ENCODE peak calls at places on chromosomes 1 and 21, in four cellular contexts. One of them, this sample, is unnamed. For H3K36me3, the result is how much of the 10 kb centered on the place peaks cover.

GRCh38 chr1:33088119-33088906 is 7.4 kb downstream of the AZIN2 start:
- DNase-seq in SJSA1: peak
- DNase-seq in effector memory CD4-positive, alpha-beta T cell: no peak
- DNase-seq in psoas muscle: no peak
- DNase-seq in this sample: no peak

GRCh38 chr1:225500589-225501192 is 72.9 kb upstream of the LBR start:
- DNase-seq in SJSA1: no peak
- DNase-seq in effector memory CD4-positive, alpha-beta T cell: no peak
- DNase-seq in psoas muscle: no peak
- DNase-seq in this sample: no peak

GRCh38 chr1:6819641-6820040 is 34.4 kb downstream of the CAMTA1 start:
- DNase-seq in SJSA1: no peak
- DNase-seq in effector memory CD4-positive, alpha-beta T cell: no peak
- DNase-seq in psoas muscle: no peak
- DNase-seq in this sample: no peak

GRCh38 chr1:64940026-64940425 is 26.3 kb downstream of the JAK1 start:
- DNase-seq in SJSA1: no peak
- DNase-seq in effector memory CD4-positive, alpha-beta T cell: no peak
- DNase-seq in psoas muscle: no peak
- DNase-seq in this sample: no peak

GRCh38 chr1:159091547-159092397 is 15.2 kb upstream of the AIM2 start:
- DNase-seq in SJSA1: no peak
- DNase-seq in effector memory CD4-positive, alpha-beta T cell: no peak
- DNase-seq in psoas muscle: no peak
- DNase-seq in this sample: no peak

GRCh38 chr1:15424146-15424667 is 14.0 kb upstream of the CTRC start:
- DNase-seq in SJSA1: no peak
- DNase-seq in effector memory CD4-positive, alpha-beta T cell: no peak
- DNase-seq in psoas muscle: no peak
- DNase-seq in this sample: no peak

GRCh38 chr1:178501705-178502329 is 5.1 kb upstream of the CLEC20A start:
- DNase-seq in SJSA1: peak
- DNase-seq in effector memory CD4-positive, alpha-beta T cell: no peak
- DNase-seq in psoas muscle: peak
- DNase-seq in this sample: peak

GRCh38 chr1:226697608-226698544 is 41.2 kb downstream of the ITPKB start:
- DNase-seq in SJSA1: no peak
- DNase-seq in effector memory CD4-positive, alpha-beta T cell: no peak
- DNase-seq in psoas muscle: no peak
- DNase-seq in this sample: no peak

GRCh38 chr1:210373878-210374599 is 45.3 kb downstream of the HHAT start:
- DNase-seq in SJSA1: peak
- DNase-seq in effector memory CD4-positive, alpha-beta T cell: peak
- DNase-seq in psoas muscle: no peak
- DNase-seq in this sample: no peak

GRCh38 chr1:2592672-2593071 is 6.1 kb downstream of the PRXL2B start:
- DNase-seq in SJSA1: no peak
- DNase-seq in effector memory CD4-positive, alpha-beta T cell: no peak
- DNase-seq in psoas muscle: no peak
- DNase-seq in this sample: peak

GRCh38 chr1:32898958-32899357 is 2.2 kb downstream of the TMEM54 start:
- DNase-seq in SJSA1: no peak
- DNase-seq in effector memory CD4-positive, alpha-beta T cell: no peak
- DNase-seq in psoas muscle: no peak
- DNase-seq in this sample: no peak

GRCh38 chr1:195053478-195053877 is 1554.8 kb downstream of the KCNT2 start:
- DNase-seq in SJSA1: no peak
- DNase-seq in effector memory CD4-positive, alpha-beta T cell: no peak
- DNase-seq in psoas muscle: no peak
- DNase-seq in this sample: no peak

GRCh38 chr1:170668301-170668789 is 4.4 kb downstream of the PRRX1 start:
- DNase-seq in SJSA1: no peak
- DNase-seq in effector memory CD4-positive, alpha-beta T cell: no peak
- DNase-seq in psoas muscle: peak
- DNase-seq in this sample: no peak

GRCh38 chr1:218823291-218823900 is 350.3 kb upstream of the LYPLAL1 start:
- DNase-seq in SJSA1: no peak
- DNase-seq in effector memory CD4-positive, alpha-beta T cell: no peak
- DNase-seq in psoas muscle: no peak
- DNase-seq in this sample: no peak

GRCh38 chr1:234957330-234958065 is 171.1 kb downstream of the TOMM20 start:
- DNase-seq in SJSA1: peak
- DNase-seq in effector memory CD4-positive, alpha-beta T cell: no peak
- DNase-seq in psoas muscle: no peak
- DNase-seq in this sample: no peak

GRCh38 chr1:235018720-235019444 is 109.8 kb downstream of the TOMM20 start:
- DNase-seq in SJSA1: no peak
- DNase-seq in effector memory CD4-positive, alpha-beta T cell: no peak
- DNase-seq in psoas muscle: no peak
- DNase-seq in this sample: no peak

GRCh38 chr1:75792091-75792490 is 4.6 kb upstream of the MSH4 start:
- DNase-seq in SJSA1: no peak
- DNase-seq in effector memory CD4-positive, alpha-beta T cell: no peak
- DNase-seq in psoas muscle: no peak
- DNase-seq in this sample: no peak
- H3K36me3 ChIP-seq in SJSA1: half or more
- H3K36me3 ChIP-seq in effector memory CD4-positive, alpha-beta T cell: half or more
- H3K36me3 ChIP-seq in psoas muscle: half or more
- H3K36me3 ChIP-seq in this sample: half or more

GRCh38 chr21:32311621-32312020 is 13.0 kb downstream of the MRAP start:
- DNase-seq in SJSA1: no peak
- DNase-seq in effector memory CD4-positive, alpha-beta T cell: no peak
- DNase-seq in psoas muscle: no peak
- DNase-seq in this sample: no peak
- H3K36me3 ChIP-seq in SJSA1: under half
- H3K36me3 ChIP-seq in effector memory CD4-positive, alpha-beta T cell: under half
- H3K36me3 ChIP-seq in psoas muscle: half or more
- H3K36me3 ChIP-seq in this sample: under half

GRCh38 chr1:23062271-23062670 is 43.0 kb downstream of the KDM1A start:
- DNase-seq in SJSA1: no peak
- DNase-seq in effector memory CD4-positive, alpha-beta T cell: no peak
- DNase-seq in psoas muscle: no peak
- DNase-seq in this sample: no peak
- H3K36me3 ChIP-seq in SJSA1: half or more
- H3K36me3 ChIP-seq in effector memory CD4-positive, alpha-beta T cell: under half
- H3K36me3 ChIP-seq in psoas muscle: half or more
- H3K36me3 ChIP-seq in this sample: under half

DNA sequence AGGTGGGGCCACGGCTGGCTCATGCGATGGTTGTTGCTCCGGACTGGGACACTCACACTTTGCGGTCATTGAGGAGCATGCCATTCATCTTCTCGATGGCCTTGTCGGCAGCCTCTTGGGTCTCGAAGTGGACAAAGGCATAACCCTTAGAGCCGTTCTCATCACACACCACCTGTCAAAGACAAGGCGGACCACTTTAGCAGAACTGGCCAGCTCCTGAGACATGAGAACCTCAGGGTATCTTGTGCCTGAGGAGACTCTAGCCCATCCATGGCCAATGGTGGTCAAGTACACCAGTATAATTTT is 5.5 kb downstream of the PABPC4 start:
- DNase-seq in SJSA1: no peak
- DNase-seq in effector memory CD4-positive, alpha-beta T cell: no peak
- DNase-seq in psoas muscle: no peak
- DNase-seq in this sample: no peak
- H3K36me3 ChIP-seq in SJSA1: half or more
- H3K36me3 ChIP-seq in effector memory CD4-positive, alpha-beta T cell: half or more
- H3K36me3 ChIP-seq in psoas muscle: half or more
- H3K36me3 ChIP-seq in this sample: half or more

DNA sequence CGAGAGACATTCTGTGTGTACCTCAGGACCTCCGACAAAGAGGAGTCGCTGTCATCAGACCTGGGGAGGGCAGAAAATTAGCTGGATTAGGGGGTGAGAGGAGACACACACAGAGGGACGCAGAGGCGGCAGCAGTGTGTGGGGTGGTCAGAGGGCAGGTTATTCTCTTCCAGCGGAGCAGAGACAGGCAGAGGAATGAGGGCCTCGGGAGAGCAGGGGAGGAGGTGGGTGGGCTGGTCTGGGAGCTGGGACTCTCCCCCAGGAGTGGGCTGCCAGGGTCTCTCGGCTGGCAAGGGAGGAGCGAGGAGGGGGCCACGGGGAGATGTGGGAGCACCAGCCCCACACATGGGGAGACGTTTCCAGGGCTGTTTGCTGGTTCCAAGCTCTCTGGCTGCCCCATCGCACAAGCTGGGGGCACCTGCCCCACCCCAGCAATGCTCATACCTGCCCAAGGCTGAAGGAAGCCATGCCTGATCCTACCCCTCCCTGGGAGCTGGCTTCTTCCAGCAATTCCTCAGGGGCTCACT is 40.4 kb downstream of the KIF21B start:
- DNase-seq in SJSA1: no peak
- DNase-seq in effector memory CD4-positive, alpha-beta T cell: no peak
- DNase-seq in psoas muscle: no peak
- DNase-seq in this sample: no peak
- H3K36me3 ChIP-seq in SJSA1: under half
- H3K36me3 ChIP-seq in effector memory CD4-positive, alpha-beta T cell: half or more
- H3K36me3 ChIP-seq in psoas muscle: under half
- H3K36me3 ChIP-seq in this sample: under half